ENCODE peak calls at places on chromosomes 2 and 18, in six cellular contexts. F is effector CD4-positive, alpha-beta T cell; B is neural crest cell; V is islet precursor cell; I is G401; O is ovary. A is an unnamed sample.

GRCh38 chr2:196492946-196493345 is 146.6 kb upstream of the CCDC150 start:
- DNase-seq in F (no peak), B (no peak), V (no peak), I (no peak), O (no peak), A (no peak)

GRCh38 chr2:61750624-61751023 is 103.2 kb downstream of the FAM161A start:
- DNase-seq in F (no peak), B (no peak), V (no peak), I (no peak), O (no peak), A (no peak)

GRCh38 chr2:188952901-188953300 is 21.3 kb upstream of the COL3A1 start:
- DNase-seq in F (no peak), B (no peak), V (no peak), I (no peak), O (no peak), A (no peak)

GRCh38 chr2:215145611-215146010 is 7.2 kb upstream of the ABCA12 start:
- DNase-seq in F (no peak), B (no peak), V (no peak), I (no peak), O (no peak), A (no peak)

GRCh38 chr18:9989481-9989880 is 75.7 kb downstream of the VAPA start:
- DNase-seq in F (no peak), B (no peak), V (no peak), I (no peak), O (no peak), A (no peak)

GRCh38 chr18:48470484-48471180 is 61.4 kb upstream of the ZBTB7C start:
- DNase-seq in F (no peak), B (no peak), V (no peak), I (no peak), O (no peak), A (no peak)

GRCh38 chr18:10119528-10119927 is 205.7 kb downstream of the VAPA start:
- DNase-seq in F (no peak), B (no peak), V (no peak), I (no peak), O (no peak), A (no peak)

GRCh38 chr2:198135481-198135934 is 331.1 kb downstream of the PLCL1 start:
- DNase-seq in F (no peak), B (no peak), V (no peak), I (peak; percentile 36), O (no peak), A (no peak)

GRCh38 chr18:31244737-31245432 is 73.1 kb upstream of the DSG1 start:
- DNase-seq in F (no peak), B (no peak), V (no peak), I (no peak), O (no peak), A (no peak)

GRCh38 chr2:220279840-220280239 is 652.4 kb downstream of the SLC4A3 start:
- DNase-seq in F (no peak), B (no peak), V (no peak), I (no peak), O (no peak), A (no peak)

GRCh38 chr2:149989447-149990063 is 402.0 kb upstream of the MMADHC start:
- DNase-seq in F (no peak), B (no peak), V (no peak), I (peak; percentile 27), O (no peak), A (peak; percentile 55)

GRCh38 chr2:98915751-98916358 is 20.2 kb downstream of the CRACDL start:
- DNase-seq in F (no peak), B (no peak), V (no peak), I (no peak), O (no peak), A (no peak)